ENCODE peak calls at places on chromosomes 4 and X, in seven cellular contexts. D, M, T, C, S, E and N are unnamed samples.
A peak's percentile ranks its signal among the peaks of the same experiment; 100 is the strongest.

GRCh38 chr4:120801171-120801758 is 121.3 kb downstream of the PRDM5 start:
- DNase-seq in D (peak; percentile 85), M (no peak), T (no peak), C (no peak), S (peak; percentile 44), E (no peak), N (peak; percentile 41)

GRCh38 chr4:88600129-88600849 is 8.0 kb downstream of the HERC3 start:
- DNase-seq in D (peak; percentile 91), M (no peak), T (no peak), C (no peak), S (peak; percentile 67), E (no peak), N (no peak)

GRCh38 chrX:140091276-140091886 is 126.1 kb upstream of the CXorf66 start:
- DNase-seq in D (peak; percentile 47), M (peak; percentile 1), T (no peak), C (peak; percentile 67), S (no peak), E (peak; percentile 31), N (peak; percentile 37)

GRCh38 chr4:184596044-184596616 is 53.1 kb downstream of the CASP3 start:
- DNase-seq in D (no peak), M (no peak), T (no peak), C (no peak), S (no peak), E (no peak), N (no peak)

GRCh38 chr4:74444891-74445642 is at the start of gene AREG:
- DNase-seq in D (peak; percentile 68), M (peak; percentile 60), T (peak; percentile 18), C (peak; percentile 78), S (peak; percentile 88), E (peak; percentile 45), N (peak; percentile 91)

GRCh38 chrX:133151320-133151719 is 54.4 kb upstream of the USP26 start:
- DNase-seq in D (peak; percentile 14), M (no peak), T (no peak), C (no peak), S (no peak), E (no peak), N (peak; percentile 32)

GRCh38 chrX:38166478-38167083 is 54.1 kb downstream of the SRPX start:
- DNase-seq in D (peak; percentile 45), M (peak; percentile 4), T (peak; percentile 47), C (peak; percentile 15), S (peak; percentile 42), E (no peak), N (peak; percentile 53)

GRCh38 chrX:1476682-1477081 is 24.0 kb upstream of the ASMTL start:
- DNase-seq in D (no peak), M (no peak), T (no peak), C (no peak), S (no peak), E (no peak), N (no peak)

GRCh38 chr4:59400334-59400733 is 1799.8 kb upstream of the ADGRL3 start:
- DNase-seq in D (no peak), M (no peak), T (no peak), C (no peak), S (no peak), E (no peak), N (no peak)

GRCh38 chr4:152258804-152259708 is 276.8 kb downstream of the FBXW7 start:
- DNase-seq in D (peak; percentile 95), M (no peak), T (no peak), C (no peak), S (peak; percentile 45), E (no peak), N (peak; percentile 23)

GRCh38 chr4:174553828-174554227 is 31.5 kb upstream of the HPGD start:
- DNase-seq in D (peak; percentile 88), M (no peak), T (no peak), C (no peak), S (peak; percentile 55), E (no peak), N (no peak)

GRCh38 chrX:54292755-54293154 is 65.1 kb downstream of the WNK3 start:
- DNase-seq in D (no peak), M (no peak), T (no peak), C (no peak), S (no peak), E (no peak), N (no peak)

GRCh38 chr4:14415146-14415545 is 587.1 kb upstream of the CPEB2 start:
- DNase-seq in D (peak; percentile 23), M (no peak), T (no peak), C (peak; percentile 56), S (peak; percentile 59), E (peak; percentile 15), N (peak; percentile 56)

GRCh38 chr4:39616651-39617050 is 22.0 kb downstream of the SMIM14 start:
- DNase-seq in D (peak; percentile 61), M (no peak), T (no peak), C (no peak), S (no peak), E (no peak), N (no peak)

GRCh38 chrX:140762061-140762460 is 52.5 kb downstream of the LINC00632 start:
- DNase-seq in D (peak; percentile 72), M (peak; percentile 21), T (peak; percentile 54), C (peak; percentile 75), S (peak; percentile 75), E (peak; percentile 43), N (peak; percentile 76)

GRCh38 chr4:58522765-58523382 is 1412.7 kb upstream of the IGFBP7 start:
- DNase-seq in D (no peak), M (no peak), T (no peak), C (no peak), S (no peak), E (no peak), N (no peak)

GRCh38 chrX:103831342-103831802 is 685 bp downstream of the RAB9B start:
- DNase-seq in D (peak; percentile 70), M (peak; percentile 66), T (no peak), C (peak; percentile 90), S (no peak), E (no peak), N (peak; percentile 89)

GRCh38 chr4:15963001-15963451 is at the start of gene FGFBP2:
- DNase-seq in D (peak; percentile 78), M (peak; percentile 28), T (peak; percentile 44), C (peak; percentile 67), S (peak; percentile 26), E (no peak), N (peak; percentile 73)
- H3K4me2 ChIP-seq in D (peak within 1 kb of the TSS; percentile 1), M (no peak within 1 kb of the TSS), T (no peak within 1 kb of the TSS), C (no peak within 1 kb of the TSS), S (no peak within 1 kb of the TSS), E (no peak within 1 kb of the TSS), N (no peak within 1 kb of the TSS)

DNA sequence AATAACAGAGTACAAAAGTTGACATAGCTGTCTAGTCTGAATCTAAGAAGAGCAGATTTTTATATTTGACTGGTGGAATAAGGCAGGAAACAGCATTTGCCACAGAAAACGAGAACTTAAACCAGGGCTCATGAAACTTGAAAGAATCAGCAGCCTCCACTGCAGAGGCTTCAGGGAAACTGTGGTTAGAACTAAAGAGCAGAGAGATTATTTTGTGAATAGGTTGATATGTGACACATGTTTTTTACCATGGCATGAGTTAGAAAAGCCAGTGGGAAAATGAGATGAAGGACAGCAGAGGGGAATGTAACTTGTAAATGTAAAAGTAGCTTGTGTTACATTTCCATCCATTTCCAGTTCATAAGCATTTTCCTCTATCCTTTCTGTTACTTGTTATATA is 63.7 kb upstream of the CAMK2D start:
- DNase-seq in D (no peak), M (no peak), T (peak; percentile 32), C (no peak), S (no peak), E (no peak), N (no peak)
- H3K4me2 ChIP-seq in D (no peak overlapping the region), M (no peak overlapping the region), T (peak overlapping the region; percentile 6), C (no peak overlapping the region), S (no peak overlapping the region), E (no peak overlapping the region), N (no peak overlapping the region)

GRCh38 chrX:15056044-15056443 is 182.8 kb downstream of the MOSPD2 start:
- DNase-seq in D (peak; percentile 25), M (no peak), T (no peak), C (no peak), S (no peak), E (no peak), N (no peak)

GRCh38 chrX:15055146-15055930 is 182.1 kb downstream of the MOSPD2 start:
- DNase-seq in D (peak; percentile 66), M (no peak), T (no peak), C (no peak), S (no peak), E (no peak), N (no peak)

DNA sequence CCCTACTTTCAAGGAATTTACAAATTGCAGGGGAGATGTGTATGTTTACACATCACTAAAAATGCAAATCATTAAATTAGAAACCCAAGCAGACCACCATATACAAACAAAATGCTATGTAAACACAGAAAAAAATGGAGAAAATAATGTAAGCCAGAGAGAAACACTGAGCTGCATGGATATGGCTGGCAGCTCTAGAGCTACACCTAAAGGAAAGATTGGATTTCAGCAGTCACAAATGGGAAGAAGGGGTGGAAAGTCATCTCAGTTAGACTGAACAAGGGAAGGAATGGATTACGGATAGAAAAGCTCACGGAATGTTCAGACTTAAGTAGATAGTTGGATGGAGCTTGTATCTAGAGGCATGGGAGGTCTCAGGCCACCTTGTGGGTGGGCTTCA is 186.3 kb downstream of the MOSPD2 start:
- DNase-seq in D (peak; percentile 14), M (no peak), T (no peak), C (no peak), S (no peak), E (no peak), N (peak; percentile 8)
- H3K4me2 ChIP-seq in D (no peak overlapping the region), M (no peak overlapping the region), T (no peak overlapping the region), C (no peak overlapping the region), S (no peak overlapping the region), E (no peak overlapping the region), N (no peak overlapping the region)

GRCh38 chr4:141730805-141731204 is 94.4 kb downstream of the IL15 start:
- DNase-seq in D (peak; percentile 18), M (no peak), T (no peak), C (no peak), S (no peak), E (no peak), N (no peak)

GRCh38 chr4:141731481-141731880 is 95.1 kb downstream of the IL15 start:
- DNase-seq in D (peak; percentile 45), M (no peak), T (no peak), C (no peak), S (no peak), E (no peak), N (no peak)
- H3K4me2 ChIP-seq in D (no peak overlapping the region), M (no peak overlapping the region), T (no peak overlapping the region), C (no peak overlapping the region), S (no peak overlapping the region), E (no peak overlapping the region), N (no peak overlapping the region)

GRCh38 chrX:153361781-153362397 is 27.9 kb downstream of the ZNF275 start:
- DNase-seq in D (no peak), M (no peak), T (no peak), C (no peak), S (no peak), E (no peak), N (no peak)
- H3K4me2 ChIP-seq in D (no peak overlapping the region), M (no peak overlapping the region), T (no peak overlapping the region), C (no peak overlapping the region), S (no peak overlapping the region), E (no peak overlapping the region), N (no peak overlapping the region)

DNA sequence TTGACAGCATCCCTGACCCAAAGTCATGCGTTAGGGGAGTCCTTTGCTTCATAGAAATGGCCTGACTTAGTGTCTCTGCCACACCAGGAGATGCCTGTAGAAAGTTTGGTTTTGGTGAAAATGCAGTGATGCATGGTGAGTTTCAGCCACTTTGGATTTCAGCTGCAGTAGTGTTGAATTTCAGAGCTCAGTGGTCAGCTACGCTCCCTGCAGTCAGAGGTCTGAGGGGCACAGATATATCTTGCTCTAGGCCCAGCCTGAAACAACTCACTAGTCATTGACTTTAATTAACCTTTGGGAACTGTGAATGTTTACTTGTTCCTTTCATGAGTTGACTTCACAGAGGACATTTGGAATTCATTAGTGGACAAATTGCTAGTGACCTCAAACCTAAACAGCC is 17.5 kb downstream of the RBMX2 start:
- DNase-seq in D (no peak), M (no peak), T (no peak), C (no peak), S (no peak), E (no peak), N (no peak)
- H3K4me2 ChIP-seq in D (no peak overlapping the region), M (no peak overlapping the region), T (no peak overlapping the region), C (no peak overlapping the region), S (no peak overlapping the region), E (no peak overlapping the region), N (no peak overlapping the region)